ENCODE peak calls at places on chromosomes 3 and 15, in six cellular contexts. Y, P, G, T, H and M are unnamed samples.

GRCh38 chr3:175941352-175941751 is 1082.2 kb downstream of the NAALADL2 start:
- DNase-seq in H (no peak), T (no peak), G (no peak), P (no peak), Y (no peak), M (no peak)

GRCh38 chr15:63256433-63256884 is 20.9 kb upstream of the APH1B start:
- DNase-seq in G (peak), P (no peak), H (no peak), Y (no peak), T (no peak), M (no peak)

GRCh38 chr3:132318451-132318850 is 1.2 kb downstream of the ACP3 start:
- DNase-seq in Y (no peak), H (no peak), G (peak), T (no peak), P (no peak), M (no peak)

GRCh38 chr3:123318374-123318773 is 116.6 kb downstream of the SEC22A start:
- DNase-seq in P (no peak), T (no peak), G (no peak), H (no peak), Y (no peak), M (no peak)

GRCh38 chr3:36992806-36993325 is at the start of gene EPM2AIP1:
- DNase-seq in P (no peak), Y (peak), G (no peak), H (peak), T (peak), M (no peak)

GRCh38 chr3:19934098-19934566 is at the start of gene EFHB:
- DNase-seq in Y (no peak), H (peak), T (no peak), G (peak), P (no peak), M (no peak)

GRCh38 chr3:11159421-11159904 is 5.2 kb downstream of the HRH1 start:
- DNase-seq in Y (no peak), T (peak), P (peak), G (peak), H (peak), M (no peak)

GRCh38 chr3:129836381-129837056 is 57.0 kb downstream of the TMCC1 start:
- DNase-seq in G (peak), Y (no peak), P (no peak), T (no peak), H (no peak), M (no peak)

GRCh38 chr3:62051506-62051905 is 321.8 kb downstream of the FEZF2 start:
- DNase-seq in P (no peak), H (peak), T (no peak), Y (no peak), G (peak), M (no peak)

GRCh38 chr3:102006812-102007485 is 157.6 kb downstream of the NFKBIZ start:
- DNase-seq in H (peak), Y (peak), T (peak), P (peak), G (peak), M (no peak)

GRCh38 chr3:80533553-80533952 is 765.8 kb upstream of the ROBO1 start:
- DNase-seq in H (no peak), G (no peak), Y (no peak), T (no peak), P (no peak), M (no peak)

GRCh38 chr3:33732394-33732793 is 14.3 kb upstream of the CLASP2 start:
- DNase-seq in P (no peak), H (no peak), G (no peak), Y (no peak), T (no peak), M (no peak)

GRCh38 chr3:126543457-126544090 is 15.2 kb downstream of the C3orf22 start:
- DNase-seq in Y (no peak), G (no peak), T (peak), H (no peak), P (peak), M (no peak)

GRCh38 chr3:52810923-52811322 is 16.3 kb downstream of the ITIH3 start:
- DNase-seq in G (no peak), P (no peak), Y (no peak), H (no peak), T (no peak), M (no peak)

GRCh38 chr3:154022603-154023002 is 98.6 kb upstream of the ARHGEF26 start:
- DNase-seq in G (no peak), P (no peak), T (no peak), Y (no peak), H (no peak), M (no peak)

GRCh38 chr3:98797905-98798304 is 34.8 kb downstream of the ST3GAL6 start:
- DNase-seq in P (no peak), Y (no peak), T (no peak), G (no peak), H (no peak), M (no peak)

GRCh38 chr15:31228980-31229826 is 97.4 kb upstream of the KLF13 start:
- DNase-seq in H (peak), T (no peak), Y (no peak), P (no peak), G (no peak), M (no peak)

GRCh38 chr15:31227235-31227634 is 99.4 kb upstream of the KLF13 start:
- DNase-seq in H (no peak), T (no peak), P (no peak), Y (no peak), G (no peak), M (no peak)

GRCh38 chr15:31234815-31235214 is 91.8 kb upstream of the KLF13 start:
- DNase-seq in T (peak), G (no peak), Y (no peak), H (no peak), P (no peak), M (no peak)

GRCh38 chr15:31227954-31228542 is 98.6 kb upstream of the KLF13 start:
- DNase-seq in P (no peak), T (no peak), G (no peak), Y (no peak), H (no peak), M (no peak)

GRCh38 chr15:31230630-31231485 is 95.8 kb upstream of the KLF13 start:
- DNase-seq in Y (no peak), G (no peak), H (no peak), P (no peak), T (no peak), M (peak)
- TF ChIP-seq POLR2A in Y (no peak), G (no peak), H (no peak), P (no peak), T (no peak), M (no peak)

DNA sequence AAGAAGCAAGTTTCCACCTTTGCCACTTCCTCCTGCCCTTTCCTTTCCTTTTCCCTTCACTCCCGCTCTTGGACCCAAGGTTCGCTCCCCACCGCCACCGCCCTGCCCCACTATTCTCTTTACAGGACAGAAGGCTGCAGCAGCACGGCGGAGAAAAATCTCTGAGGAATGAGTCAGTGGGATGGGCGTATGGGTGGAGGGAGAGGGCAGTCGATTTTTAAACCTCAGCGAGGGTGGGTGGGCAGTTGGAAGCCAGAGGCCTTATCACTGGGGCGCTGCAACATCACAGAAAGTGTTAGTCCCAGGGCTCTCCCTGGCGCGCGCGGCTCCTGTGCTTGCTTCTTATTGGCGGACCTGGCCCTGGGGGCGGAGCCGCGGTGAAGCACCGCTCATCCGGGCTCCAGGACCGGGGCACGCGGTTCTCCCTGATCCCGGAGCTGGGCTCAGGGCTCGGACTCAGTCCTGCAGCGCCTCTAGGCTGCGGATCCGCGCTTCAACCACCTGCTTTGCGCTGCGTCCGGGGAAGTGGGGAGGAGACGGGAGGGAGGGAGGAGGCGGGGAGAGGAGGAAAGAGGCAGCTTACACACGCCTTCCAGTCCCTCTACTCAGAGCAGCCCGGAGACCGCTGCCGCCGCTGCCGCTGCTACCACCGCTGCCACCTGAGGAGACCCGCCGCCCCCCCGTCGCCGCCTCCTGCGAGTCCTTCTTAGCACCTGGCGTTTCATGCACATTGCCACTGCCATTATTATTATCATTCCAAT is at the start of gene ALCAM:
- DNase-seq in P (peak), Y (peak), G (peak), H (peak), T (peak), M (peak)
- TF ChIP-seq POLR2A in P (peak), Y (no peak), G (peak), H (peak), T (peak), M (no peak)

DNA sequence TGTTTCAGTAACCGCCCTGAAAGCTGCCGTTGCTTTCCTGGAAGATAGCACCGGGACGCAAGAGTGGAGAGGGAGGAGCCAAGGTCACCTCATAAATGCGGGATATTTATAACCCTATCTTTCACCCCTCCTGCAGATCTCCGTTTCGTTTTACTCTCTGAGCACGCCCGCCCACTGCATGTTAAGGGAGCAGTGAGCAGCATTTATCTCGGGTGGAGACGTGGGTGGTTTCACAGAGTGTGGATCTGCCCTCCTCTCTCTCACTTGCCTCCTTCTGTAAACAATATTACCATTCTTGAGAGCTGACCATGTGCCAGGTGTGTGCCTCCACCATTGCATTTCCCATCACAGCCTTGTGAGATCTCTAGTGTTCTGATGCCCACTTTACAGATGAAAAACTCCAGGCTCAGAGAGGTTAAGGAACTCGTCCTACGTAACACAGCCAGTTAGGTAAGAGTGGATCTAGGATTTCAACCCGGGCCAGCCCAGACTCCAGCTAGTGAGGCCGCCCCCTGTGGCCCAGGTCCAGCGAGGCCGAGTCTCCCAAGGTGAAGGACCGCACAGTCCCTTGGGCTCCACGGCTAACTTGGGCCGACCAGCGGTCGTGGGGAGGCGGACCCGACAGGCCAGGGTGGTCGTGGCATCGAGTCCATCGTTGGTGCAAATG is 16.9 kb upstream of the SEMA4B start:
- DNase-seq in G (no peak), T (peak), H (peak), P (peak), Y (peak), M (peak)
- TF ChIP-seq POLR2A in G (no peak), T (no peak), H (no peak), P (no peak), Y (no peak), M (no peak)

GRCh38 chr3:187737401-187738088 is 7.7 kb downstream of the BCL6 start:
- DNase-seq in G (peak), T (peak), H (peak), Y (peak), P (peak), M (no peak)
- TF ChIP-seq POLR2A in G (no peak), T (no peak), H (no peak), Y (no peak), P (no peak), M (no peak)

DNA sequence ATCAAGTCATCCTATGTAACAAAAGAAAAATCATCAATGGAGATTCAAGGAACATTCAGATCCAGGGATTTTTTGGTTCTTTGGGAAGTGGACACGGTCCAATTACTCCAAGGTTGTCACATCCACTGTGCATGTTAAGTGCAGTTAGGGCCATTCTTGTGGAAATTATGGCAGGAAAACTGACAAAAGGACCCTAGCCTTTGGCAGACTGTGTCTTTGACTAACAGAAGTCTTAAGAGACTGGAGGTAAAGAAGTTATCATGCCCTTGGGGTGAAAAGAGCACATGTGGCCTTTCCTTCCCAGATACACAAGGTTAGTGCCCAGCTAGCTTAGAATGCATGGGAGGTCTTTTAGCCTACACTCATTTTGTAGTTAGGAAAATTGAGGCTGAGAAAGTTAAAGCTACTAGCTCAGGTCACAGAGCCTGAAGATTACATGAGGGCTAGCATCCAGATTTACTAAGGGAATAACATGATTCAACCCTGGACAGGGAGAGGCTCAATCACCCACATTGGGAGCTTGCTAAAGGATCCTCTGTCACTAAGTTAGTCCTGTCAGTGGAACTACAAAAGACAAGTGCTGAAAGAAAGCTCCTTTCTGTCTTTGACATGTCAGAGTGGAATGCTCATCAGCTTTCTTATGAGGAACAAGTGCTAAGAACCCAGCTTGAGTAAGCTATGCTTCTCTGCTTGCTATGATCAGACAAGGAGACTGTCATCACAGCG is 74.8 kb downstream of the MB21D2 start:
- DNase-seq in H (no peak), T (no peak), G (no peak), P (no peak), Y (no peak), M (no peak)
- TF ChIP-seq POLR2A in H (no peak), T (no peak), G (no peak), P (no peak), Y (no peak), M (no peak)

GRCh38 chr15:75646944-75647364 is 758 bp upstream of the SNX33 start:
- DNase-seq in P (no peak), T (peak), H (peak), G (no peak), Y (no peak), M (no peak)
- TF ChIP-seq POLR2A in P (no peak), T (no peak), H (no peak), G (peak), Y (no peak), M (no peak)

GRCh38 chr3:12903881-12904280 is 62.5 kb upstream of the RPL32 start:
- DNase-seq in G (no peak), H (no peak), Y (no peak), P (no peak), T (no peak), M (no peak)
- TF ChIP-seq POLR2A in G (no peak), H (no peak), Y (no peak), P (no peak), T (no peak), M (no peak)

GRCh38 chr3:169575381-169575780 is 88.1 kb downstream of the MECOM start:
- DNase-seq in G (peak), H (no peak), T (no peak), P (no peak), Y (no peak), M (no peak)
- TF ChIP-seq POLR2A in G (no peak), H (no peak), T (no peak), P (no peak), Y (no peak), M (no peak)

DNA sequence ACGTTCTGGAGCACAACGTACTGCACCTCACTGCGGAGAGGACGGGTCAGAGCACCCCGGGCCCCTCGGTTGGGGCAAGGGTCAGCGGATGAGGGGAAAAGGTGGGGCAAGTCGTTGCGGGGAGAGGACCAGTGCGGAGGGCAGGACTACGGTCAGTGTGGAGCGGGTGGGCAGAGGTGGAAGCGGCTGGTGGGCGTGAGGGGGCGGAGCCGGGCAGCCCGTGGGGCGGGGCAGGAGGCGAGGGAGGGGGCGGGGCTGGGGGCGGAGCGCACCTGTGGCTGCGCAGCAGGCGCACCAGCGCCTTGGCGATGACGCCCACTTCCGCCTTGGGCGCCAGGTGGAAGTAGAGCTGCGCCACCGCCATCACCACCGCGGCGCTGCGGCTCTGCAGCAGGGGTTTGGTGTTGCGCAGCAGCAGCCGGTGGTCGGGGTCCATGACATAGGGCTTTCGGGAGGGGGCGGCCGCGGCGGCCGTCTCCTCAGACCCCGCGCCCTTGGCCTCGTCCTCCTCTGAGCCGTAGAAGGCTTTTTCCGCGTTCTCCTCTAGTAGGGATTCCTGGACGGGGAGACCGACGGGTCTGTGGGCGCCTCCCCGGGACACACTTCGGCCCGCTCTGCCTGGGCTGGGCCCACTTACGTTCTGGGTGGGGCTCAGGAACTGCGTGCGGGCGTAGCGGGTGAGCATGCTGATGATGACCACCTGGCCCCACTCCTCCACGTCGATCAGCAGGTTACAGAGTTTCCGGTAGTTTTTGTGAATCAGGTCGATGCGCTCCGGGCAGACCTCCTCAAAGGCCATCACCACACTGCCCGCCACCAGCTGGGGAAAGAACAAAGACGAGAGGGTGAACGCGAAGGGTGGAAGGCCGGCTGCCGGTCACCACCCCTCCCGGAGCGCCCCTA is 29.2 kb downstream of the AP3B2 start:
- DNase-seq in P (no peak), Y (no peak), T (peak), G (no peak), H (peak), M (no peak)
- TF ChIP-seq POLR2A in P (no peak), Y (no peak), T (no peak), G (no peak), H (peak), M (no peak)